ENCODE peak calls at places on chromosomes 12 and 14, in five cellular contexts. H is skeletal muscle cell; T is CD4-positive, CD25-positive, alpha-beta regulatory T cell; U is A549; I is AG10803. D is an unnamed sample.

GRCh38 chr12:42039146-42039545 is 105.5 kb downstream of the GXYLT1 start:
- DNase-seq in H (peak; percentile 56), I (peak; percentile 32), T (no peak), U (no peak), D (no peak)

GRCh38 chr14:83473416-83473815 is 1939.8 kb upstream of the SEL1L start:
- DNase-seq in T (no peak), H (no peak), U (no peak), I (peak; percentile 8), D (no peak)

GRCh38 chr12:5589055-5589454 is 157.1 kb downstream of the NTF3 start:
- DNase-seq in H (no peak), U (no peak), I (no peak), T (no peak), D (no peak)

GRCh38 chr12:1838223-1838993 is 18.0 kb downstream of the LRTM2 start:
- DNase-seq in T (no peak), I (no peak), U (no peak), H (no peak), D (no peak)

GRCh38 chr12:51127050-51127729 is 43.8 kb upstream of the CSRNP2 start:
- DNase-seq in I (no peak), H (no peak), U (no peak), T (no peak), D (no peak)

GRCh38 chr12:89344862-89345202 is 7.5 kb downstream of the DUSP6 start:
- DNase-seq in H (no peak), U (no peak), I (no peak), T (no peak), D (no peak)

GRCh38 chr14:35418093-35418492 is 13.5 kb upstream of the NFKBIA start:
- DNase-seq in H (no peak), I (no peak), U (no peak), T (no peak), D (no peak)

GRCh38 chr14:91062600-91062999 is 2.2 kb upstream of the RPS6KA5 start:
- DNase-seq in U (no peak), I (no peak), T (no peak), H (no peak), D (no peak)

GRCh38 chr14:106442857-106443256 is 916.5 kb downstream of the TMEM121 start:
- DNase-seq in H (no peak), T (peak; percentile 27), U (no peak), I (no peak), D (peak; percentile 77)

GRCh38 chr12:720231-720941 is 32.0 kb upstream of the WNK1 start:
- DNase-seq in U (no peak), T (no peak), H (no peak), I (no peak), D (no peak)

GRCh38 chr14:52961060-52961639 is 10.3 kb upstream of the FERMT2 start:
- DNase-seq in H (peak; percentile 17), U (peak; percentile 73), T (peak; percentile 68), I (peak; percentile 58), D (peak; percentile 58)

GRCh38 chr12:591571-592505 is 71.4 kb downstream of the NINJ2 start:
- DNase-seq in T (no peak), H (no peak), I (no peak), U (no peak), D (no peak)

GRCh38 chr14:33460119-33460518 is 490.8 kb downstream of the EGLN3 start:
- DNase-seq in H (no peak), I (no peak), U (no peak), T (no peak), D (no peak)

GRCh38 chr14:69685716-69686115 is 74.3 kb downstream of the SUSD6 start:
- DNase-seq in I (peak; percentile 61), T (no peak), H (peak; percentile 77), U (no peak), D (no peak)

GRCh38 chr12:121581681-121582439 is 1.0 kb upstream of the KDM2B start:
- DNase-seq in T (peak; percentile 26), I (peak; percentile 71), H (no peak), U (no peak), D (no peak)

GRCh38 chr14:55152052-55152753 is 23.2 kb downstream of the LGALS3 start:
- DNase-seq in H (no peak), I (peak; percentile 52), T (no peak), U (no peak), D (no peak)

GRCh38 chr12:12432373-12432772 is 75.5 kb downstream of the BORCS5 start:
- DNase-seq in U (no peak), T (no peak), H (peak; percentile 72), I (peak; percentile 75), D (no peak)

GRCh38 chr14:102251161-102251560 is 53.8 kb downstream of the MOK start:
- DNase-seq in U (no peak), H (no peak), T (no peak), I (no peak), D (no peak)

GRCh38 chr12:103093499-103094106 is 136.1 kb downstream of the ASCL1 start:
- DNase-seq in U (no peak), H (no peak), I (no peak), T (no peak), D (no peak)

GRCh38 chr14:89207925-89208328 is 209.1 kb downstream of the FOXN3 start:
- DNase-seq in U (no peak), T (no peak), H (no peak), I (no peak), D (no peak)

GRCh38 chr12:46549527-46550265 is 177.1 kb upstream of the SLC38A2 start:
- DNase-seq in H (peak; percentile 91), U (no peak), I (peak; percentile 85), T (no peak), D (no peak)

GRCh38 chr12:96098631-96099030 is 63.2 kb upstream of the LTA4H start:
- DNase-seq in U (no peak), I (no peak), T (no peak), H (no peak), D (no peak)

GRCh38 chr12:6273931-6274687 is 36.4 kb upstream of the PLEKHG6 start:
- DNase-seq in H (no peak), I (no peak), U (no peak), T (no peak), D (no peak)

GRCh38 chr12:123106640-123107359 is 44.1 kb downstream of the PITPNM2 start:
- DNase-seq in I (no peak), H (no peak), U (no peak), T (peak; percentile 53), D (peak; percentile 39)

DNA sequence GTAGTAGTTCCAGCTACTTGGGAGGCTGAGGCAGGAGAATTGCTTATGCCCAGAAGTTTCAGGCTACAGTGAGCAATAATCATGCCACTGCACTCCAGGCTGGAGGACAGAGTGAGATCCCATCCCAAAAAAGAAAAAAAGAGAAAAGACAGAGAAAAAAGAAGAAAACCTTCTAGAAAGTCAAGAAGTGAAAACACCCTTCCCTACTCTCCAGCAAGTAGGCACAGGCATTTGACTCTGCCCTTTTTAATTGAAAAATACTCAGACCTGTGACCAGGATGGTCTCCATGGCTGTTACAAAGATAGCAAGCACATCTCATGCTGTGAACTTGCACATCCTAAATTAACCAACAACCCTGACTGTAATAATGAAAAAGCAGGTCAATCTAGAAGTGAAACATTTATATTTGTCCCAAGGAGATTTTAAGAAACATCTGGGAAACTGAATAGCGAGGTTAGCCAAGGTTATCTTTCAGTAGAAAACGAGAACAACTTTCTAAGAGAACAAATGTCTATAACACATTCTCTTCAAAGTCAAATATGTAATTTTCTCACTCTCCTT is 2.0 kb downstream of the TMTC1 start:
- DNase-seq in U (no peak), H (no peak), I (no peak), T (no peak), D (no peak)
- H3K4me3 ChIP-seq in U (no peak overlapping the region), H (peak overlapping the region; percentile 79), I (no peak overlapping the region), T (no peak overlapping the region), D (no peak overlapping the region)

GRCh38 chr14:99312106-99312505 is 40.1 kb upstream of the BCL11B start:
- DNase-seq in I (no peak), H (no peak), U (no peak), T (no peak), D (no peak)

GRCh38 chr14:99314623-99315022 is 42.6 kb upstream of the BCL11B start:
- DNase-seq in I (no peak), T (no peak), U (no peak), H (no peak), D (no peak)

GRCh38 chr14:99316281-99317163 is 44.5 kb upstream of the BCL11B start:
- DNase-seq in H (no peak), U (peak; percentile 73), I (no peak), T (no peak), D (no peak)

GRCh38 chr14:99315197-99315596 is 43.2 kb upstream of the BCL11B start:
- DNase-seq in I (no peak), U (no peak), H (no peak), T (no peak), D (no peak)

GRCh38 chr14:99313234-99313633 is 41.2 kb upstream of the BCL11B start:
- DNase-seq in I (no peak), H (no peak), T (no peak), U (no peak), D (no peak)
- H3K4me3 ChIP-seq in I (no peak overlapping the region), H (no peak overlapping the region), T (no peak overlapping the region), U (no peak overlapping the region), D (no peak overlapping the region)

DNA sequence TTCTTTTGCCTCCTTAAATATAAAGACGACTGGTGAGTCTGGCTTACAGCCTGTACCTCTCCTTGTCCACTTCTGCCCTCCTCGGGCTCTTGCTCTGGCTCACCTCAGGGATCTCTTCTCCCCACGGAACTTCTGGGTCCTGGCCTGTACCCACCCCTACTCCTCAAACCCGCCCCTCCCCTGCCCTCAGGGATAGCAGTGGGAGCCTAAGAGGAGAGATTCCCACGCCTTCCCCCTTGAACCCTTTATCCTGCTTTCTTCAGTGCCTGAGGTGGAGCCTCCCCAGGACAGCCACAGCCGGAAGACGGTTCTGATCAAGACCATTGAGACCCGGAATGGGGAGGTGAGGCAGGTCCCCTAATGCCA is 2.7 kb downstream of the PRPH start:
- DNase-seq in U (no peak), H (no peak), T (no peak), I (no peak), D (no peak)
- H3K4me3 ChIP-seq in U (peak overlapping the region; percentile 52), H (no peak overlapping the region), T (no peak overlapping the region), I (no peak overlapping the region), D (no peak overlapping the region)

DNA sequence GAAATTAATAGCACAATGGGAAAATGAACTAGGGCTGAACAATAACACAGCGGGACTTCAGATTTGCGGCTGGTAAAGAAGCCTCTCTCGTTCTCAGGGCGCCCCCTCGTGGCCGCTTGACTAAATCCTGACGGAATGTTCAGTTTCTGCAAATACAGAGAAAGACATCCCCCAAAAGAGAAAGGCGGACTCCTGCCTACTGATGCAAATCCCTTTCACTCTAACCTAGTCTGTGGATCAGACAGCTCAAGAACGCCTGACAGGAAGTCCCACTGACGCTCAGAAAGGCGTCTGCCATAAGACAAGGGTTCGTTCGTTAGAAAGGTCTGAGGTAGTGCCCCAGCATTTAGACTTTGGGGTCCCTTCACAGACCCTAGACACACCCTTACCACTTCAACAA is 2.5 kb downstream of the NUAK1 start:
- DNase-seq in T (peak; percentile 50), U (peak; percentile 59), H (no peak), I (peak; percentile 92), D (peak; percentile 52)
- H3K4me3 ChIP-seq in T (no peak overlapping the region), U (peak overlapping the region; percentile 83), H (peak overlapping the region; percentile 74), I (peak overlapping the region; percentile 92), D (no peak overlapping the region)

GRCh38 chr14:41490323-41490722 is 116.4 kb upstream of the LRFN5 start:
- DNase-seq in U (no peak), H (no peak), T (no peak), I (no peak), D (no peak)
- H3K4me3 ChIP-seq in U (no peak overlapping the region), H (no peak overlapping the region), T (no peak overlapping the region), I (no peak overlapping the region), D (no peak overlapping the region)

D was measured in Jurkat, Clone E6-1.